ENCODE peak calls at places on chromosomes 3 and 15, in five cellular contexts. One of them, this sample, is unnamed.

GRCh38 chr15:101276501-101277037 is 716 bp downstream of the SELENOS start:
- DNase-seq in mammary epithelial cell: peak; percentile 20
- DNase-seq in cardiac muscle cell: no peak
- DNase-seq in epithelial cell of esophagus: peak; percentile 31
- DNase-seq in GM06990: no peak
- DNase-seq in this sample: no peak

GRCh38 chr3:160531311-160531710 is 34.1 kb downstream of the KPNA4 start:
- DNase-seq in epithelial cell of esophagus: no peak
- DNase-seq in GM06990: no peak
- DNase-seq in cardiac muscle cell: no peak
- DNase-seq in mammary epithelial cell: no peak
- DNase-seq in this sample: no peak

GRCh38 chr15:83747050-83747717 is 93.3 kb downstream of the ADAMTSL3 start:
- DNase-seq in mammary epithelial cell: peak; percentile 65
- DNase-seq in epithelial cell of esophagus: peak; percentile 58
- DNase-seq in GM06990: no peak
- DNase-seq in cardiac muscle cell: no peak
- DNase-seq in this sample: no peak

GRCh38 chr3:98961161-98962155 is 60.0 kb upstream of the DCBLD2 start:
- DNase-seq in GM06990: no peak
- DNase-seq in cardiac muscle cell: no peak
- DNase-seq in mammary epithelial cell: peak; percentile 69
- DNase-seq in epithelial cell of esophagus: peak; percentile 82
- DNase-seq in this sample: no peak

GRCh38 chr15:65626856-65627255 is 5.1 kb downstream of the SLC24A1 start:
- DNase-seq in mammary epithelial cell: no peak
- DNase-seq in GM06990: no peak
- DNase-seq in epithelial cell of esophagus: no peak
- DNase-seq in cardiac muscle cell: no peak
- DNase-seq in this sample: no peak

GRCh38 chr3:56053727-56054126 is 414.5 kb downstream of the ERC2 start:
- DNase-seq in epithelial cell of esophagus: no peak
- DNase-seq in cardiac muscle cell: no peak
- DNase-seq in GM06990: no peak
- DNase-seq in mammary epithelial cell: no peak
- DNase-seq in this sample: no peak

GRCh38 chr3:32428092-32429068 is 36.7 kb downstream of the CMTM7 start:
- DNase-seq in cardiac muscle cell: no peak
- DNase-seq in mammary epithelial cell: no peak
- DNase-seq in epithelial cell of esophagus: no peak
- DNase-seq in GM06990: peak; percentile 69
- DNase-seq in this sample: no peak

GRCh38 chr15:77538793-77539487 is 93.8 kb downstream of the LINGO1 start:
- DNase-seq in epithelial cell of esophagus: no peak
- DNase-seq in cardiac muscle cell: no peak
- DNase-seq in mammary epithelial cell: no peak
- DNase-seq in GM06990: no peak
- DNase-seq in this sample: no peak

DNA sequence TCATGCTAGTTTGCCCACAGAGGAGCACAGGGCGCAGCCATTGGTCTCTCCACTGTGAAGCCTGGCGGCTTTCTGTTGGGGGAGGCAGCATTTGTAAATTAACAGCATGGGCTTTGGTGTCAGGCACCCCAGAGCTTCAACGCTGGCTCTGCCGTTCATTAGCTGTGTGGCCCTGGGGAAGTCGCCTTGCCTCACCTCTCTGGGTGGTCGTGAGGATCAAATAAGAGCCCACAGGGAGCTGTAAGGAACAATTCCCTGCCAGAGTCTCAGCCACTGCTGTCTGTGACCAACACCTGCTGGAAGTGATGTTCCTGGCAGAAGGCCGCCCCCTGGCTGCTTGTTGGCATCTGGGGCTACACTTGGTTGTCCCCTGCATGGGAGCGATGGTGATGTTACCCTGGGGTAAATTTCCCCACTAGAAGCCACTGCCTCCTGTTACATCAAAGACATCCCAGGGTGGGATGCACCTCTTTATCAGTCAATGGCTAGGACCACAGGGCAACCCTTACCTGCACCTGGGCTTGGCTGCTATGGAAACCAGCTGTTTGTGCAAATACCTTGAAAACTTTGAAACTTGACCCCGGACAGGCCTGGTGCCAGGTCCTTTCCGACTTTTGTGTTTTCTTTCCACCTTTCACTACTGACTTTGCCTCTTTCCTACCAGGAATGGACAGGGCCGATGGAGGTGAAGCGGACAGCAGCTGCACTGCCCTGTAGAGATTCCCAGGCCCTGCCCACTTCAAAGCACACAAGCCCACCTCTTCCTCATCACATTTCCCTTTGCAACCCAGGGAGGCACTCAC is 36.9 kb downstream of the DNASE1L3 start:
- DNase-seq in GM06990: no peak
- DNase-seq in epithelial cell of esophagus: peak; percentile 47
- DNase-seq in mammary epithelial cell: no peak
- DNase-seq in cardiac muscle cell: peak; percentile 68
- DNase-seq in this sample: peak; percentile 52
- TF ChIP-seq CTCF in GM06990: peak; percentile 62
- TF ChIP-seq CTCF in epithelial cell of esophagus: peak; percentile 41
- TF ChIP-seq CTCF in mammary epithelial cell: peak; percentile 10
- TF ChIP-seq CTCF in cardiac muscle cell: peak; percentile 23
- TF ChIP-seq CTCF in this sample: no peak

GRCh38 chr3:13881536-13882410 is 1.9 kb upstream of the WNT7A start:
- DNase-seq in GM06990: no peak
- DNase-seq in cardiac muscle cell: no peak
- DNase-seq in mammary epithelial cell: no peak
- DNase-seq in epithelial cell of esophagus: no peak
- DNase-seq in this sample: no peak
- TF ChIP-seq CTCF in GM06990: no peak
- TF ChIP-seq CTCF in cardiac muscle cell: no peak
- TF ChIP-seq CTCF in mammary epithelial cell: no peak
- TF ChIP-seq CTCF in epithelial cell of esophagus: no peak
- TF ChIP-seq CTCF in this sample: no peak

DNA sequence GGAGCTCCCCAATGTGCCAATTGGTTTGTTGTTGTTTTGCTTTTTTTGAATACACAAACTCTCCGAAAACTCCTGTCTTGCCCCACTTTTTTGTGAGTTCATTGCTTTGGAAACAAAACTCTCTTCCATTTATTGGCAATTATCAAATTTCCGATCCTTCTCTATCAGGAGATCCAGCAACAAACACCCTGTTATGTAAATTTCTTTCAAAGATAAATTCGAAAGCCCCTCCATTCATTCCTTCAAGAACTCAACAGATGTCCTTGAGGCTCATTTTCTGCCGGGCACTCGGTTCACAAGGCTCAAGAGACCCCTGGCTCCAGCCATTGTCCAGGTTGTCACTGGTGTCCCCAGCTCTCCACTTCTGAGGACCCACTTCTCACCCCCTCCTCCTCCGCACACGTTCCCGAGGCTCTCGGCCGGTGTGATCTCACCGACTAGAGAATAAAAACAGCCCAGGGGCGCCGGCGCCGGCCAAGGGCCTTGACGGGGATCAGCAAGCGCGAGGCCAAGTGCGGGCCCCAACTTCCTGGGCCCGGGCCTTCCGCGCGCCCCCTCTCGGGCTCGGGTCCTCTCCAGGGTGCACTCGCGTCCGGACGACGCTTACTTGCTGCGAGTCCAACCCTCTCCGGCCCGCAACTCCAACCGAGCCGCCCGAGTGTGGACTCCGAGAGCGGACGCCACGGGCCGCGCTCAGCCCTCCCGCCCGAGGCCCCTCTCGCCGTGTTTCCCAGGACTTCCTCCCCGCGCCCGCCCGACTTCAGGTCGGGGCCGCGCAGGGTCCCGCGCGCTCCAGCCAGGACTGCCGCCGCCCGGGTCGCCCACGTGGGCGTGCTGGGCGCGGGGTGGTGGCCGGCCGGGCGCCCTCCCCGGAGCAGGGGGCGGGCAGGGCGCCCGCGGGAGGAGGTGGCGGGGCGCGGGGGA is 533 bp upstream of the SMAD3 start:
- DNase-seq in mammary epithelial cell: no peak
- DNase-seq in GM06990: peak; percentile 58
- DNase-seq in epithelial cell of esophagus: no peak
- DNase-seq in cardiac muscle cell: peak; percentile 83
- DNase-seq in this sample: no peak
- TF ChIP-seq CTCF in mammary epithelial cell: no peak
- TF ChIP-seq CTCF in GM06990: peak; percentile 16
- TF ChIP-seq CTCF in epithelial cell of esophagus: no peak
- TF ChIP-seq CTCF in cardiac muscle cell: no peak
- TF ChIP-seq CTCF in this sample: no peak

GRCh38 chr3:171021377-171021776 is 5.1 kb downstream of the SLC2A2 start:
- DNase-seq in epithelial cell of esophagus: no peak
- DNase-seq in cardiac muscle cell: no peak
- DNase-seq in GM06990: no peak
- DNase-seq in mammary epithelial cell: no peak
- DNase-seq in this sample: no peak
- TF ChIP-seq CTCF in epithelial cell of esophagus: no peak
- TF ChIP-seq CTCF in cardiac muscle cell: no peak
- TF ChIP-seq CTCF in GM06990: no peak
- TF ChIP-seq CTCF in mammary epithelial cell: no peak
- TF ChIP-seq CTCF in this sample: no peak

DNA sequence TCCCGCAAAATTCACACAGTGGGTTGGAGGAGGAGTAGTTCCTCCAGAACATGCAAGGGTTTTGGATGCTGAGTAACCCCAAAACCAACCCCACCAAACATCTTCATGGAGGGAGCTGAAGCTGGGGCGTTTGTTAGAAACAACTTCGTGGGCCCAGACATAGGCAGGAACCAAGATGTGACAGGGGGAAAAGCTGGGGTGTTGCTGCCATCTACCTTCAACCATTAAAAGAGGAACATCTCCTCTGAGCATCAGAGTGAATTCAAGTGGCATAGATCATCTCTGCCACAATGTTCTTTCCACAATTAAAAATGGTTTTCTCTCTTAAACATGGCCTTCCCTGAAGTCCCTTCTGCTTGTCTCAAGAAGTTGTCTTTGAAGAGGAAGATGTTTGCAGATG is 20.5 kb downstream of the SIDT1 start:
- DNase-seq in epithelial cell of esophagus: no peak
- DNase-seq in mammary epithelial cell: no peak
- DNase-seq in cardiac muscle cell: no peak
- DNase-seq in GM06990: no peak
- DNase-seq in this sample: no peak
- TF ChIP-seq CTCF in epithelial cell of esophagus: no peak
- TF ChIP-seq CTCF in mammary epithelial cell: no peak
- TF ChIP-seq CTCF in cardiac muscle cell: no peak
- TF ChIP-seq CTCF in GM06990: peak; percentile 34
- TF ChIP-seq CTCF in this sample: no peak